ENCODE peak calls at places on chromosomes 4 and X, in six cellular contexts. G is activated gamma-delta T cell treated with anti-CD3 and anti-CD28 coated beads, Interleukin-2, amount 50 U/mL, for 16 hours; E is A549; M is heart left ventricle; H is activated CD4-positive, alpha-beta T cell treated with anti-CD3 and anti-CD28 coated beads, Interleukin-2, amount 50 U/mL, for 24 hours; V is astrocyte of the spinal cord. O is an unnamed sample.

GRCh38 chr4:166886708-166887107 is 347.6 kb downstream of the SPOCK3 start:
- DNase-seq in H (no peak), E (no peak), G (no peak), M (no peak), V (no peak), O (no peak)

GRCh38 chr4:28523791-28524190 is 1663.2 kb downstream of the STIM2 start:
- DNase-seq in G (no peak), E (no peak), H (no peak), M (no peak), V (no peak), O (no peak)

GRCh38 chr4:184384810-184385557 is 89.4 kb downstream of the IRF2 start:
- DNase-seq in G (no peak), M (no peak), V (no peak), H (no peak), E (no peak), O (no peak)

GRCh38 chrX:138914751-138915150 is 203.2 kb upstream of the FGF13 start:
- DNase-seq in G (no peak), M (no peak), H (no peak), E (no peak), V (no peak), O (no peak)

GRCh38 chr4:183798249-183798920 is 106.7 kb upstream of the STOX2 start:
- DNase-seq in H (no peak), G (no peak), M (no peak), E (no peak), V (no peak), O (no peak)

GRCh38 chrX:54921427-54922021 is 900 bp downstream of the TRO start:
- DNase-seq in M (peak; percentile 70), E (no peak), H (peak; percentile 37), V (peak; percentile 75), G (peak; percentile 12), O (peak; percentile 40)

GRCh38 chr4:52197351-52197750 is 146.2 kb downstream of the SPATA18 start:
- DNase-seq in M (no peak), V (no peak), H (no peak), G (no peak), E (no peak), O (no peak)

GRCh38 chr4:106351016-106351415 is 17.6 kb downstream of the GIMD1 start:
- DNase-seq in H (no peak), V (no peak), E (no peak), G (no peak), M (no peak), O (no peak)

GRCh38 chr4:55444822-55445221 is 49.1 kb downstream of the TMEM165 start:
- DNase-seq in G (no peak), M (no peak), H (no peak), E (peak; percentile 43), V (peak; percentile 50), O (peak; percentile 7)

O was measured in HepG2.